ENCODE peak calls at places on chromosomes 4 and X, in seven cellular contexts. One of them, this sample, is unnamed.

GRCh38 chr4:2168469-2169319 is 73.2 kb downstream of the HAUS3 start:
- DNase-seq in tibial nerve: no peak
- DNase-seq in GM23248: no peak
- DNase-seq in mammary epithelial cell: peak
- DNase-seq in AG09309: no peak
- DNase-seq in endodermal cell: peak
- DNase-seq in brain microvascular endothelial cell: no peak
- DNase-seq in this sample: peak

GRCh38 chr4:156144961-156145360 is 191.3 kb upstream of the CTSO start:
- DNase-seq in tibial nerve: no peak
- DNase-seq in GM23248: no peak
- DNase-seq in mammary epithelial cell: no peak
- DNase-seq in AG09309: no peak
- DNase-seq in endodermal cell: no peak
- DNase-seq in brain microvascular endothelial cell: no peak
- DNase-seq in this sample: no peak

GRCh38 chrX:39813631-39814246 is 284.0 kb downstream of the BCOR start:
- DNase-seq in tibial nerve: peak
- DNase-seq in GM23248: peak
- DNase-seq in mammary epithelial cell: peak
- DNase-seq in AG09309: no peak
- DNase-seq in endodermal cell: no peak
- DNase-seq in brain microvascular endothelial cell: peak
- DNase-seq in this sample: peak

GRCh38 chr4:6873792-6874461 is 35.7 kb upstream of the TBC1D14 start:
- DNase-seq in tibial nerve: peak
- DNase-seq in GM23248: peak
- DNase-seq in mammary epithelial cell: peak
- DNase-seq in AG09309: no peak
- DNase-seq in endodermal cell: peak
- DNase-seq in brain microvascular endothelial cell: peak
- DNase-seq in this sample: peak

GRCh38 chrX:17496407-17496806 is 121.4 kb downstream of the NHS start:
- DNase-seq in tibial nerve: no peak
- DNase-seq in GM23248: no peak
- DNase-seq in mammary epithelial cell: peak
- DNase-seq in AG09309: no peak
- DNase-seq in endodermal cell: no peak
- DNase-seq in brain microvascular endothelial cell: no peak
- DNase-seq in this sample: peak

GRCh38 chr4:76559236-76560071 is 124.4 kb downstream of the SHROOM3 start:
- DNase-seq in tibial nerve: no peak
- DNase-seq in GM23248: no peak
- DNase-seq in mammary epithelial cell: no peak
- DNase-seq in AG09309: no peak
- DNase-seq in endodermal cell: no peak
- DNase-seq in brain microvascular endothelial cell: no peak
- DNase-seq in this sample: no peak

GRCh38 chrX:31652651-31653050 is 580.8 kb upstream of the FTHL17 start:
- DNase-seq in tibial nerve: no peak
- DNase-seq in GM23248: no peak
- DNase-seq in mammary epithelial cell: no peak
- DNase-seq in AG09309: no peak
- DNase-seq in endodermal cell: no peak
- DNase-seq in brain microvascular endothelial cell: no peak
- DNase-seq in this sample: no peak

GRCh38 chr4:15100994-15101695 is 98.9 kb downstream of the CPEB2 start:
- DNase-seq in tibial nerve: no peak
- DNase-seq in GM23248: peak
- DNase-seq in mammary epithelial cell: no peak
- DNase-seq in AG09309: no peak
- DNase-seq in endodermal cell: no peak
- DNase-seq in brain microvascular endothelial cell: no peak
- DNase-seq in this sample: no peak

GRCh38 chrX:9466115-9466495 is 1.2 kb downstream of the TBL1X start:
- DNase-seq in tibial nerve: peak
- DNase-seq in GM23248: peak
- DNase-seq in mammary epithelial cell: no peak
- DNase-seq in AG09309: no peak
- DNase-seq in endodermal cell: peak
- DNase-seq in brain microvascular endothelial cell: no peak
- DNase-seq in this sample: peak

GRCh38 chr4:7192252-7193039 is at the start of gene SORCS2:
- DNase-seq in tibial nerve: peak
- DNase-seq in GM23248: peak
- DNase-seq in mammary epithelial cell: no peak
- DNase-seq in AG09309: no peak
- DNase-seq in endodermal cell: peak
- DNase-seq in brain microvascular endothelial cell: peak
- DNase-seq in this sample: peak

GRCh38 chrX:3549442-3549875 is 164.0 kb downstream of the PRKX start:
- DNase-seq in tibial nerve: peak
- DNase-seq in GM23248: peak
- DNase-seq in mammary epithelial cell: peak
- DNase-seq in AG09309: no peak
- DNase-seq in endodermal cell: peak
- DNase-seq in brain microvascular endothelial cell: peak
- DNase-seq in this sample: peak

GRCh38 chr4:6327220-6327917 is 57.7 kb downstream of the WFS1 start:
- DNase-seq in tibial nerve: peak
- DNase-seq in GM23248: peak
- DNase-seq in mammary epithelial cell: peak
- DNase-seq in AG09309: no peak
- DNase-seq in endodermal cell: peak
- DNase-seq in brain microvascular endothelial cell: peak
- DNase-seq in this sample: peak

GRCh38 chr4:133145758-133146157 is 3.3 kb upstream of the PCDH10 start:
- DNase-seq in tibial nerve: no peak
- DNase-seq in GM23248: no peak
- DNase-seq in mammary epithelial cell: no peak
- DNase-seq in AG09309: no peak
- DNase-seq in endodermal cell: no peak
- DNase-seq in brain microvascular endothelial cell: no peak
- DNase-seq in this sample: no peak

GRCh38 chr4:153927546-153927945 is 138.7 kb upstream of the SFRP2 start:
- DNase-seq in tibial nerve: no peak
- DNase-seq in GM23248: peak
- DNase-seq in mammary epithelial cell: no peak
- DNase-seq in AG09309: no peak
- DNase-seq in endodermal cell: no peak
- DNase-seq in brain microvascular endothelial cell: peak
- DNase-seq in this sample: no peak

GRCh38 chr4:183399166-183399565 is 45.3 kb upstream of the CDKN2AIP start:
- DNase-seq in tibial nerve: no peak
- DNase-seq in GM23248: no peak
- DNase-seq in mammary epithelial cell: no peak
- DNase-seq in AG09309: no peak
- DNase-seq in endodermal cell: no peak
- DNase-seq in brain microvascular endothelial cell: no peak
- DNase-seq in this sample: no peak

GRCh38 chr4:163070023-163070422 is 96.7 kb downstream of the NAF1 start:
- DNase-seq in tibial nerve: no peak
- DNase-seq in GM23248: no peak
- DNase-seq in mammary epithelial cell: no peak
- DNase-seq in AG09309: no peak
- DNase-seq in endodermal cell: no peak
- DNase-seq in brain microvascular endothelial cell: peak
- DNase-seq in this sample: no peak

GRCh38 chr4:30938956-30939528 is 218.9 kb downstream of the PCDH7 start:
- DNase-seq in tibial nerve: no peak
- DNase-seq in GM23248: no peak
- DNase-seq in mammary epithelial cell: peak
- DNase-seq in AG09309: no peak
- DNase-seq in endodermal cell: no peak
- DNase-seq in brain microvascular endothelial cell: no peak
- DNase-seq in this sample: no peak

GRCh38 chr4:91729851-91730250 is 573.9 kb upstream of the GRID2 start:
- DNase-seq in tibial nerve: no peak
- DNase-seq in GM23248: no peak
- DNase-seq in mammary epithelial cell: no peak
- DNase-seq in AG09309: no peak
- DNase-seq in endodermal cell: no peak
- DNase-seq in brain microvascular endothelial cell: no peak
- DNase-seq in this sample: no peak

GRCh38 chr4:13645075-13645474 is 17.6 kb upstream of the BOD1L1 start:
- DNase-seq in tibial nerve: no peak
- DNase-seq in GM23248: no peak
- DNase-seq in mammary epithelial cell: no peak
- DNase-seq in AG09309: no peak
- DNase-seq in endodermal cell: no peak
- DNase-seq in brain microvascular endothelial cell: no peak
- DNase-seq in this sample: no peak

GRCh38 chr4:13642576-13642975 is 15.1 kb upstream of the BOD1L1 start:
- DNase-seq in tibial nerve: peak
- DNase-seq in GM23248: peak
- DNase-seq in mammary epithelial cell: no peak
- DNase-seq in AG09309: no peak
- DNase-seq in endodermal cell: no peak
- DNase-seq in brain microvascular endothelial cell: peak
- DNase-seq in this sample: peak

GRCh38 chr4:13642163-13642562 is 14.6 kb upstream of the BOD1L1 start:
- DNase-seq in tibial nerve: no peak
- DNase-seq in GM23248: peak
- DNase-seq in mammary epithelial cell: no peak
- DNase-seq in AG09309: no peak
- DNase-seq in endodermal cell: no peak
- DNase-seq in brain microvascular endothelial cell: no peak
- DNase-seq in this sample: no peak

GRCh38 chr4:13641084-13641483 is 13.6 kb upstream of the BOD1L1 start:
- DNase-seq in tibial nerve: no peak
- DNase-seq in GM23248: no peak
- DNase-seq in mammary epithelial cell: no peak
- DNase-seq in AG09309: no peak
- DNase-seq in endodermal cell: no peak
- DNase-seq in brain microvascular endothelial cell: no peak
- DNase-seq in this sample: no peak

DNA sequence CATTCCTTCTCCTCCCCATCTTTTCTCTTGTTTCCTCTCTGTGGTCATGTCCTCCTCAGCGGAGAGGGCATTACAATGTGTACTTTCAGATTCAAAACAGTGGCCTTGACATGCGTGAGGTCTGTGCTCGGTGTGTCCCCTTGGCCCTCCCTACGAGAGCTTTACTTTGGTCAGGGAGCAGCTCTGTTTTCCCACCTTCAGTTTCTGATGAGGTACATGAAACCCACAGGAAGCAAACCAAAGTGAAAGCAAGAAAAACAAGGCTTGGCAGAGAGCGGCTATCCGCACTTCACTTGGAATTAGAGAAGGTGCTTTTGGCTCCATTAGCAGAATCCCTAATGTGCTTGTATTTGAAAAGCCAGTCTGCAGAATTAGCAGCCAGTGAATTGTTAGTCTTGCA is 19.5 kb upstream of the BOD1L1 start:
- DNase-seq in tibial nerve: no peak
- DNase-seq in GM23248: no peak
- DNase-seq in mammary epithelial cell: no peak
- DNase-seq in AG09309: no peak
- DNase-seq in endodermal cell: no peak
- DNase-seq in brain microvascular endothelial cell: no peak
- DNase-seq in this sample: no peak
- H3K4me3 ChIP-seq in tibial nerve: no peak
- H3K4me3 ChIP-seq in GM23248: no peak
- H3K4me3 ChIP-seq in mammary epithelial cell: no peak
- H3K4me3 ChIP-seq in AG09309: no peak
- H3K4me3 ChIP-seq in endodermal cell: no peak
- H3K4me3 ChIP-seq in brain microvascular endothelial cell: peak
- H3K4me3 ChIP-seq in this sample: no peak

GRCh38 chrX:57607295-57608187 is 15.7 kb downstream of the ZXDB start:
- DNase-seq in tibial nerve: no peak
- DNase-seq in GM23248: no peak
- DNase-seq in mammary epithelial cell: no peak
- DNase-seq in AG09309: no peak
- DNase-seq in endodermal cell: peak
- DNase-seq in brain microvascular endothelial cell: no peak
- DNase-seq in this sample: no peak
- H3K4me3 ChIP-seq in tibial nerve: no peak
- H3K4me3 ChIP-seq in GM23248: no peak
- H3K4me3 ChIP-seq in mammary epithelial cell: no peak
- H3K4me3 ChIP-seq in AG09309: no peak
- H3K4me3 ChIP-seq in endodermal cell: no peak
- H3K4me3 ChIP-seq in brain microvascular endothelial cell: no peak
- H3K4me3 ChIP-seq in this sample: no peak

DNA sequence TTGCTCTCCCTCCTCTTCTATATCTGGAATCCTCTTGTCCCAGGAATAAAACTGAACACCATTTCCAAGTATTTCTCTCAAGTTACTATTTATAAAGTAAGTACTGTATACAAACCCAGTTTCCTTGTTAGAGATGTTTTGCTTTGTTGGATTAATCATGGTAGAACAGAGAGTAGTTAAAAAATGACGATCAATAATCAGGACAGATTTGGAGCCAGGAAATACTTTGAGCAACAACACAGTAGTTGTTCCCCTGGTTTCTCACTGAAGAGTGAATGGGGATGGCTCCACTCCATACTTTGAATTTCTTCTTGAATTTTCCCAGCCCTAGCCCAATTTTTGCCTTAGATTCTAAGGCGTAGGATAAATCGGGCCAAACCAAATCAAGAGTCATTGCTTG is 21.4 kb downstream of the MGST2 start:
- DNase-seq in tibial nerve: no peak
- DNase-seq in GM23248: no peak
- DNase-seq in mammary epithelial cell: no peak
- DNase-seq in AG09309: no peak
- DNase-seq in endodermal cell: no peak
- DNase-seq in brain microvascular endothelial cell: no peak
- DNase-seq in this sample: no peak
- H3K4me3 ChIP-seq in tibial nerve: no peak
- H3K4me3 ChIP-seq in GM23248: no peak
- H3K4me3 ChIP-seq in mammary epithelial cell: no peak
- H3K4me3 ChIP-seq in AG09309: no peak
- H3K4me3 ChIP-seq in endodermal cell: peak
- H3K4me3 ChIP-seq in brain microvascular endothelial cell: no peak
- H3K4me3 ChIP-seq in this sample: no peak

DNA sequence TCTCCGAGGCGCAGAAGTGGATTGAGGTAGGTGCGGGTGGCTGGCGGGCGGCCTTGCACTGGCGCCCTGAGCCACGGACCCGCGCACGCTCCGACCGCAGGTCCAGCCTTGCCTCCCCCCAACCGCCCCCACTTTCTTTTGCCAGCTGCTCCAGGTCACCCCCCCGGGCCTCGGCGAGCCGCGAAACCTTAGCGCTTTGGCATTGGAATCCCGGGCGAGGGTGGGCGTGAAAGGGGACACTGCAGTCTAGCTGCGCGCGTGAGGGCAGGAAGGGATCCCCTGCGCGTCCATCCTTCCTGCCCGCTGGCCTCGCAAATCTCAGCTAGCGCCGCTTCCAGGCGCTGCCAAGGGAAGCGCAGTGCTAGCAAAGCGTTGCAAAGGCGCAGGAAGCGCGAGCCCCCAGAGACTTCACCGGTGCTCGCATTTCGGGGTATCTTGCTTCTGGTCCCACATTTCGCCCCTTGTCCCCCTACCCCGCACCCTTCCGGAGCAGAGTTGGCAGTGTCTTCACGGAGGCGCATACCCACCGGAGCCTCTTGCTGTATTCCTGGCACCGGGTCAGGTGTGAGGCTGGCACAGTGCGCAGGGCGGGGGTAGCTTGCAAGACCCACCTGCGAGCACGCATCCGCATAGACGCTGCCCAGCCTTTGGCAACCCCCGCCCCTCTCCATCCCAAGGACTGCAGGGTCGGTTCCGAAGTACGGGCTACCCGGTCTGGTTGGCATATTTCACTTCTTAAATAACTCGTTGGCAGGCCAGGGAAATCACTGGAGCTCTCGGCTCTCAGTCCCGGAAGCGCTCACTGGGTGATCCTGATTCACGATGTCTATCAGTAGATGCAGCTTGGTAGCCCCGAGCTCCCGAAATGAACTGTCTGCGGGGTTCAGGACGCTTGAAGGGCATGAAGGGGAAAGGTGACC is 104.4 kb downstream of the UCHL1 start:
- DNase-seq in tibial nerve: no peak
- DNase-seq in GM23248: peak
- DNase-seq in mammary epithelial cell: peak
- DNase-seq in AG09309: no peak
- DNase-seq in endodermal cell: peak
- DNase-seq in brain microvascular endothelial cell: no peak
- DNase-seq in this sample: peak
- H3K4me3 ChIP-seq in tibial nerve: peak
- H3K4me3 ChIP-seq in GM23248: peak
- H3K4me3 ChIP-seq in mammary epithelial cell: peak
- H3K4me3 ChIP-seq in AG09309: peak
- H3K4me3 ChIP-seq in endodermal cell: peak
- H3K4me3 ChIP-seq in brain microvascular endothelial cell: peak
- H3K4me3 ChIP-seq in this sample: peak